ENCODE peak calls at places on chromosomes 5 and 9, in eight cellular contexts. Q is thyroid gland; R is cardiac muscle cell; A is brain microvascular endothelial cell; V is choroid plexus epithelial cell; P is BJ; I is effector memory CD4-positive, alpha-beta T cell; Z is CD8-positive, alpha-beta memory T cell. W is an unnamed sample.

GRCh38 chr9:130172161-130172857 is at the start of gene NCS1:
- DNase-seq in Q (peak), R (peak), A (peak), V (peak), P (no peak), I (peak), Z (peak), W (peak)

GRCh38 chr5:160470437-160471341 is 49.0 kb downstream of the PTTG1 start:
- DNase-seq in Q (no peak), R (peak), A (peak), V (peak), P (no peak), I (no peak), Z (no peak), W (no peak)

GRCh38 chr9:134060546-134060945 is 7.3 kb downstream of the BRD3 start:
- DNase-seq in Q (no peak), R (no peak), A (no peak), V (no peak), P (no peak), I (no peak), Z (no peak), W (no peak)

GRCh38 chr9:134396825-134397224 is 70.6 kb downstream of the RXRA start:
- DNase-seq in Q (no peak), R (no peak), A (no peak), V (no peak), P (no peak), I (peak), Z (peak), W (no peak)

GRCh38 chr5:33563983-33564908 is 123.5 kb downstream of the TARS1 start:
- DNase-seq in Q (no peak), R (peak), A (no peak), V (peak), P (no peak), I (no peak), Z (no peak), W (no peak)

GRCh38 chr5:11719888-11720481 is 184.3 kb downstream of the CTNND2 start:
- DNase-seq in Q (peak), R (no peak), A (peak), V (peak), P (no peak), I (no peak), Z (no peak), W (peak)

GRCh38 chr5:32278403-32278802 is 34.3 kb downstream of the MTMR12 start:
- DNase-seq in Q (no peak), R (peak), A (peak), V (peak), P (no peak), I (no peak), Z (peak), W (no peak)

GRCh38 chr9:37943329-37944265 is 39.7 kb upstream of the SLC25A51 start:
- DNase-seq in Q (peak), R (peak), A (peak), V (peak), P (peak), I (no peak), Z (no peak), W (peak)

GRCh38 chr9:37036237-37037136 is 2.4 kb upstream of the PAX5 start:
- DNase-seq in Q (peak), R (peak), A (no peak), V (peak), P (no peak), I (no peak), Z (no peak), W (peak)

GRCh38 chr5:149062371-149063016 is 368 bp downstream of the SH3TC2 start:
- DNase-seq in Q (no peak), R (peak), A (peak), V (peak), P (peak), I (no peak), Z (no peak), W (no peak)

GRCh38 chr5:153516503-153516902 is 26.0 kb downstream of the GRIA1 start:
- DNase-seq in Q (no peak), R (no peak), A (no peak), V (no peak), P (no peak), I (no peak), Z (no peak), W (no peak)

GRCh38 chr9:4837768-4838546 is 45.2 kb downstream of the RCL1 start:
- DNase-seq in Q (no peak), R (peak), A (peak), V (peak), P (peak), I (no peak), Z (no peak), W (no peak)

GRCh38 chr5:66915531-66915930 is 281.1 kb downstream of the CD180 start:
- DNase-seq in Q (no peak), R (no peak), A (no peak), V (no peak), P (no peak), I (no peak), Z (no peak), W (no peak)

GRCh38 chr9:109455861-109456260 is 42.2 kb downstream of the PTPN3 start:
- DNase-seq in Q (no peak), R (no peak), A (no peak), V (no peak), P (no peak), I (no peak), Z (no peak), W (no peak)

GRCh38 chr9:98530275-98530674 is 178.5 kb downstream of the GABBR2 start:
- DNase-seq in Q (no peak), R (no peak), A (no peak), V (no peak), P (no peak), I (no peak), Z (no peak), W (no peak)

GRCh38 chr5:178413992-178414391 is 176.2 kb downstream of the COL23A1 start:
- DNase-seq in Q (no peak), R (no peak), A (no peak), V (no peak), P (no peak), I (no peak), Z (no peak), W (no peak)

GRCh38 chr5:144028644-144029043 is 141.8 kb downstream of the YIPF5 start:
- DNase-seq in Q (no peak), R (peak), A (peak), V (peak), P (peak), I (no peak), Z (no peak), W (no peak)

GRCh38 chr5:43304520-43304919 is 8.7 kb downstream of the HMGCS1 start:
- DNase-seq in Q (no peak), R (peak), A (no peak), V (peak), P (no peak), I (no peak), Z (no peak), W (no peak)

GRCh38 chr5:148425808-148426207 is 42.0 kb downstream of the FBXO38 start:
- DNase-seq in Q (no peak), R (peak), A (peak), V (peak), P (no peak), I (no peak), Z (no peak), W (no peak)

GRCh38 chr9:82745919-82746318 is 317.0 kb downstream of the RASEF start:
- DNase-seq in Q (no peak), R (no peak), A (no peak), V (no peak), P (no peak), I (no peak), Z (no peak), W (no peak)

GRCh38 chr5:166497705-166498104 is 1793.7 kb upstream of the WWC1 start:
- DNase-seq in Q (no peak), R (no peak), A (no peak), V (no peak), P (no peak), I (no peak), Z (no peak), W (no peak)

GRCh38 chr9:16832101-16832500 is 38.4 kb downstream of the BNC2 start:
- DNase-seq in Q (no peak), R (no peak), A (no peak), V (no peak), P (no peak), I (no peak), Z (no peak), W (no peak)

GRCh38 chr9:137403281-137403680 is 19.7 kb downstream of the EXD3 start:
- DNase-seq in Q (no peak), R (no peak), A (no peak), V (no peak), P (no peak), I (no peak), Z (no peak), W (no peak)

GRCh38 chr5:147690595-147690994 is 91.9 kb downstream of the JAKMIP2 start:
- DNase-seq in Q (no peak), R (no peak), A (no peak), V (peak), P (no peak), I (no peak), Z (no peak), W (no peak)

GRCh38 chr9:110048976-110049698 is 158.8 kb downstream of the C9orf152 start:
- DNase-seq in Q (peak), R (peak), A (no peak), V (peak), P (no peak), I (no peak), Z (no peak), W (peak)

GRCh38 chr9:19127881-19128719 is 808 bp upstream of the PLIN2 start:
- DNase-seq in Q (peak), R (peak), A (peak), V (peak), P (no peak), I (no peak), Z (peak), W (peak)

GRCh38 chr5:174559141-174559540 is 165.2 kb upstream of the MSX2 start:
- DNase-seq in Q (no peak), R (no peak), A (no peak), V (peak), P (no peak), I (no peak), Z (no peak), W (no peak)

GRCh38 chr5:36090033-36090432 is 23.4 kb upstream of the UGT3A2 start:
- DNase-seq in Q (no peak), R (peak), A (peak), V (peak), P (no peak), I (no peak), Z (no peak), W (peak)

GRCh38 chr9:135262248-135262647 is 174.8 kb downstream of the OLFM1 start:
- DNase-seq in Q (no peak), R (no peak), A (no peak), V (no peak), P (no peak), I (no peak), Z (no peak), W (no peak)

GRCh38 chr9:13688990-13689600 is 409.6 kb upstream of the MPDZ start:
- DNase-seq in Q (no peak), R (peak), A (peak), V (peak), P (no peak), I (no peak), Z (no peak), W (peak)

GRCh38 chr5:133324058-133324457 is 272.2 kb downstream of the HSPA4 start:
- DNase-seq in Q (no peak), R (no peak), A (no peak), V (no peak), P (no peak), I (no peak), Z (no peak), W (no peak)

GRCh38 chr5:149279651-149280050 is 8.0 kb downstream of the AFAP1L1 start:
- DNase-seq in Q (no peak), R (no peak), A (no peak), V (no peak), P (no peak), I (no peak), Z (no peak), W (no peak)

GRCh38 chr5:143117821-143118220 is 285.7 kb downstream of the NR3C1 start:
- DNase-seq in Q (no peak), R (no peak), A (no peak), V (no peak), P (no peak), I (no peak), Z (no peak), W (no peak)

GRCh38 chr5:78653969-78654368 is 5.4 kb upstream of the LHFPL2 start:
- DNase-seq in Q (no peak), R (no peak), A (no peak), V (no peak), P (no peak), I (no peak), Z (no peak), W (no peak)

GRCh38 chr9:89372230-89372816 is 54.0 kb downstream of the SECISBP2 start:
- DNase-seq in Q (no peak), R (no peak), A (no peak), V (no peak), P (no peak), I (peak), Z (peak), W (no peak)

GRCh38 chr5:91154338-91154737 is 228.8 kb downstream of the ARRDC3 start:
- DNase-seq in Q (no peak), R (no peak), A (no peak), V (no peak), P (no peak), I (no peak), Z (no peak), W (no peak)

GRCh38 chr5:1799110-1799601 is 481 bp downstream of the MRPL36 start:
- DNase-seq in Q (peak), R (peak), A (peak), V (peak), P (no peak), I (no peak), Z (no peak), W (no peak)

GRCh38 chr5:173312821-173313220 is 15.4 kb downstream of the STC2 start:
- DNase-seq in Q (no peak), R (no peak), A (no peak), V (no peak), P (no peak), I (no peak), Z (no peak), W (no peak)

GRCh38 chr9:110592075-110592830 is 12.7 kb upstream of the SVEP1 start:
- DNase-seq in Q (no peak), R (no peak), A (no peak), V (no peak), P (no peak), I (no peak), Z (no peak), W (no peak)

GRCh38 chr5:1912951-1913565 is 30.3 kb upstream of the IRX4 start:
- DNase-seq in Q (no peak), R (no peak), A (no peak), V (no peak), P (no peak), I (no peak), Z (no peak), W (peak)

GRCh38 chr5:139275536-139276297 is 17.8 kb upstream of the MATR3 start:
- DNase-seq in Q (no peak), R (no peak), A (no peak), V (no peak), P (no peak), I (no peak), Z (no peak), W (no peak)
- H3K4me3 ChIP-seq in Q (no peak), R (peak), A (peak), V (no peak), P (no peak), I (no peak), Z (no peak), W (peak)

DNA sequence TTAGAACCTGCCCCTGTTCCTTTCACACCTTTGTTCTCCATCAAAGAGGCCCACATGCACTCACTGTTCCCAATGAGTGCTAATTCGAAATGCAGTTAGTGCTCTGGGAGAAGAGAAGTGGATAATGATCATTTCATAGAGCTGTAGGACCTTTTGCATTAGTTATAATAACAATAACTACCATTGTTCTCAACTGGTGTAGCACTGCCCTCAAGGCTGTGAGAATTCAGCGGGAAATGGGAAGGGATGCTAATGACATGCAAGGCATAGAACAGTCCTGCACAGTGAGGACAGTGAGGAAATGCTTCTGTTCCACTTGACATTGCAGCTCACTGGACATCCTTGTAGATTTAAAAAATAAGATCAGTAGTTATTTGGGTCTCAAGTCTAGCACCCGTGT is 187.4 kb downstream of the FBXL7 start:
- DNase-seq in Q (no peak), R (no peak), A (no peak), V (no peak), P (no peak), I (no peak), Z (no peak), W (no peak)
- H3K4me3 ChIP-seq in Q (no peak), R (no peak), A (no peak), V (no peak), P (no peak), I (no peak), Z (no peak), W (no peak)

GRCh38 chr5:135190345-135191083 is 156.5 kb upstream of the PITX1 start:
- DNase-seq in Q (no peak), R (no peak), A (no peak), V (no peak), P (no peak), I (no peak), Z (no peak), W (no peak)
- H3K4me3 ChIP-seq in Q (no peak), R (no peak), A (no peak), V (no peak), P (no peak), I (peak), Z (no peak), W (peak)

GRCh38 chr9:95409650-95410426 is 92.3 kb upstream of the FANCC start:
- DNase-seq in Q (no peak), R (peak), A (peak), V (peak), P (peak), I (no peak), Z (no peak), W (no peak)
- H3K4me3 ChIP-seq in Q (no peak), R (no peak), A (no peak), V (peak), P (no peak), I (no peak), Z (no peak), W (no peak)

GRCh38 chr9:6173914-6174313 is 41.7 kb upstream of the IL33 start:
- DNase-seq in Q (no peak), R (no peak), A (no peak), V (no peak), P (no peak), I (no peak), Z (no peak), W (no peak)
- H3K4me3 ChIP-seq in Q (no peak), R (no peak), A (no peak), V (no peak), P (no peak), I (no peak), Z (no peak), W (no peak)

GRCh38 chr9:1052119-1052907 is 2.2 kb downstream of the DMRT2 start:
- DNase-seq in Q (no peak), R (no peak), A (no peak), V (no peak), P (no peak), I (no peak), Z (no peak), W (no peak)

GRCh38 chr9:1048853-1049252 is 1.3 kb upstream of the DMRT2 start:
- DNase-seq in Q (no peak), R (no peak), A (no peak), V (no peak), P (no peak), I (no peak), Z (no peak), W (no peak)

GRCh38 chr9:1049641-1050040 is 516 bp upstream of the DMRT2 start:
- DNase-seq in Q (no peak), R (no peak), A (no peak), V (no peak), P (no peak), I (no peak), Z (no peak), W (no peak)

GRCh38 chr9:1051286-1052118 is 1.3 kb downstream of the DMRT2 start:
- DNase-seq in Q (peak), R (no peak), A (no peak), V (no peak), P (no peak), I (no peak), Z (no peak), W (no peak)

GRCh38 chr9:1050125-1050895 is at the start of gene DMRT2:
- DNase-seq in Q (peak), R (peak), A (peak), V (peak), P (no peak), I (no peak), Z (no peak), W (peak)
- H3K4me3 ChIP-seq in Q (no peak), R (no peak), A (no peak), V (no peak), P (no peak), I (peak), Z (no peak), W (no peak)

GRCh38 chr9:123401879-123402513 is 46.0 kb downstream of the CRB2 start:
- DNase-seq in Q (peak), R (peak), A (peak), V (peak), P (peak), I (no peak), Z (no peak), W (peak)
- H3K4me3 ChIP-seq in Q (no peak), R (no peak), A (no peak), V (no peak), P (no peak), I (no peak), Z (no peak), W (no peak)

GRCh38 chr5:158244882-158245281 is 385.9 kb upstream of the CLINT1 start:
- DNase-seq in Q (no peak), R (no peak), A (no peak), V (no peak), P (no peak), I (no peak), Z (no peak), W (no peak)
- H3K4me3 ChIP-seq in Q (no peak), R (no peak), A (no peak), V (no peak), P (no peak), I (no peak), Z (no peak), W (no peak)

GRCh38 chr9:128391956-128392301 is 20.8 kb downstream of the URM1 start:
- DNase-seq in Q (no peak), R (no peak), A (no peak), V (no peak), P (no peak), I (no peak), Z (no peak), W (no peak)

GRCh38 chr9:128392302-128393152 is 21.4 kb downstream of the URM1 start:
- DNase-seq in Q (no peak), R (no peak), A (no peak), V (no peak), P (no peak), I (no peak), Z (no peak), W (no peak)

GRCh38 chr9:128390150-128390812 is 19.1 kb downstream of the URM1 start:
- DNase-seq in Q (no peak), R (no peak), A (no peak), V (no peak), P (no peak), I (no peak), Z (no peak), W (no peak)

GRCh38 chr9:128389395-128390149 is 18.4 kb downstream of the URM1 start:
- DNase-seq in Q (peak), R (no peak), A (no peak), V (no peak), P (no peak), I (no peak), Z (no peak), W (peak)

DNA sequence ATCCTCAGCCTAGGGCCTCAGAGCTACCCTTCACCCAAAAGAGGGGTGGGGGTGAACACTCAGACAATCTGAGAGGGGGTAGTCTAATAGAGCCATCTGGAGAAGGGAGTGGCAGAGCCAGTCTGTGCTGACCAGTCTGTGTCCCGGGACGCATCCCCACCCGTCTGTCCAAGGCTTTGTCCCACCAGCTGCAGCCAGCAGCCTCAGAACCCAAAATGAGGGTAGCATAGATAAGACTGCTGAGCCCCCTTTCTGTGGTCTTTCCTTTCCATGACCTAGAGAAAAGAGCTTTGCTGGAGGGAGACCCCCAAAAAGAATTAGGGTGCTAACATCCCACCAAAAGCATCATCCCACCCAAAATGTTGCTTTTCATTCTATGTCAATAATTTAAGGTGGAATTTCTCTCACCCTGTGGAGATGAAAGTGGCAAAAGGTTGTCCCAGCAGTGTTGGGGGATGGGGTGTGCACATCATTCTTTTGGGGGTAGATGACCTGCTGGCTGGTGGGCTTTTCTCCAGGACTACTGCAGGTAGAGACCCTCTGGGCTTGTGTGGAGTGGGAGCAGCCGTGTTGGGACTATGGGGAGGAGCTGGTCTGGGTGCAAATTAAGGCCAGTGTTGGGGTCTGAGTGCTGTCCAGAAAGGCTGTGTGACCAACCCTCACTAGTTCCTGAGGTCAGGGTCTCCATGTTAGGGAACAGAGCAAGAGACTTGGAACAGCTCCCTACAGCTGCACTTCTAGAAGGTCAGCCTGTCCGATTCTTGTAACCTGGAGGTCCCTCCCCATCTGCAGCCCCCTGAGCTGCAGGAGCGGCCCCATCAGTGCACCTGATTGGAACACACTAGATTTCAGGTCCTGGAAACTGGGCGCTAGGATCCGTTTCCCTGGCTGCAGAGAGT is 19.9 kb downstream of the URM1 start:
- DNase-seq in Q (no peak), R (no peak), A (no peak), V (no peak), P (no peak), I (no peak), Z (no peak), W (no peak)
- H3K4me3 ChIP-seq in Q (no peak), R (no peak), A (no peak), V (no peak), P (no peak), I (no peak), Z (no peak), W (no peak)